ENCODE peak calls at places on chromosomes 11 and 22, in nine cellular contexts. V, Y, C, A, P, B, H, Q and I are unnamed samples.

GRCh38 chr11:69156673-69157155 is 979 bp downstream of the SMIM38 start:
- DNase-seq in B (no peak), P (no peak), H (peak), Y (no peak), A (no peak), Q (no peak), V (no peak), C (peak), I (peak)

GRCh38 chr22:32717337-32718240 is 83.9 kb upstream of the TIMP3 start:
- DNase-seq in V (no peak), H (no peak), P (no peak), C (no peak), B (no peak), Q (no peak), A (no peak), Y (peak), I (no peak)

GRCh38 chr22:25334091-25334490 is 114.7 kb downstream of the CRYBB2 start:
- DNase-seq in V (no peak), Q (peak), Y (no peak), C (peak), H (peak), A (peak), P (peak), B (no peak), I (peak)

GRCh38 chr11:363948-364761 is 5.1 kb upstream of the B4GALNT4 start:
- DNase-seq in Y (no peak), C (no peak), V (peak), A (peak), Q (peak), H (peak), B (no peak), P (no peak), I (peak)

GRCh38 chr11:109378049-109378448 is 43.9 kb upstream of the C11orf87 start:
- DNase-seq in A (no peak), B (no peak), C (no peak), Q (no peak), H (no peak), P (no peak), V (no peak), Y (no peak), I (no peak)

GRCh38 chr11:70110538-70111055 is 32.5 kb downstream of the ANO1 start:
- DNase-seq in C (no peak), A (no peak), P (no peak), Q (no peak), V (no peak), H (no peak), B (no peak), Y (no peak), I (no peak)

GRCh38 chr11:18775492-18776292 is 15.9 kb downstream of the PTPN5 start:
- DNase-seq in A (peak), Q (peak), B (no peak), V (peak), C (peak), H (peak), P (no peak), Y (peak), I (peak)

GRCh38 chr11:96061730-96062524 is 138.0 kb upstream of the MTMR2 start:
- DNase-seq in H (no peak), B (no peak), Q (no peak), V (no peak), P (no peak), Y (peak), C (no peak), A (no peak), I (no peak)

GRCh38 chr11:123357990-123358827 is 71.9 kb upstream of the GRAMD1B start:
- DNase-seq in Y (peak), Q (peak), C (no peak), B (no peak), H (no peak), V (no peak), P (peak), A (peak), I (peak)

GRCh38 chr11:75325713-75326438 is 25.6 kb downstream of the ARRB1 start:
- DNase-seq in A (no peak), Y (peak), P (peak), H (peak), V (peak), Q (no peak), B (no peak), C (no peak), I (no peak)

GRCh38 chr22:18116634-18117033 is 6.0 kb downstream of the TUBA8 start:
- DNase-seq in H (no peak), Y (no peak), C (no peak), B (no peak), P (no peak), V (no peak), A (no peak), Q (no peak), I (no peak)

GRCh38 chr11:44409558-44410236 is 99.8 kb upstream of the ALX4 start:
- DNase-seq in Y (no peak), B (no peak), C (no peak), P (no peak), H (no peak), Q (no peak), A (no peak), V (no peak), I (no peak)

GRCh38 chr11:131027501-131027900 is 111.2 kb upstream of the SNX19 start:
- DNase-seq in H (no peak), A (no peak), Y (peak), Q (no peak), V (no peak), C (no peak), B (no peak), P (no peak), I (no peak)

GRCh38 chr11:14075118-14075601 is 112.6 kb downstream of the SPON1 start:
- DNase-seq in Y (peak), P (no peak), A (no peak), Q (no peak), H (no peak), C (no peak), B (no peak), V (peak), I (no peak)

GRCh38 chr11:114886644-114887259 is 208.4 kb downstream of the NXPE2 start:
- DNase-seq in V (no peak), H (no peak), C (no peak), P (no peak), A (no peak), B (no peak), Q (no peak), Y (peak), I (no peak)

GRCh38 chr11:77203901-77204755 is 76.1 kb downstream of the MYO7A start:
- DNase-seq in Q (no peak), C (no peak), P (no peak), H (no peak), B (no peak), Y (no peak), A (no peak), V (no peak), I (no peak)

GRCh38 chr22:32323513-32324164 is 34.0 kb upstream of the RFPL3 start:
- DNase-seq in V (no peak), C (no peak), P (no peak), Y (no peak), Q (no peak), H (no peak), B (no peak), A (no peak), I (no peak)

GRCh38 chr11:133382217-133382746 is 150.0 kb downstream of the OPCML start:
- DNase-seq in V (no peak), A (no peak), H (no peak), Q (no peak), Y (no peak), B (no peak), P (no peak), C (no peak), I (no peak)